ENCODE peak calls at places on chromosomes 1 and 21, in seven cellular contexts. O, A, G, D, Z, K and S are unnamed samples.

GRCh38 chr1:27887215-27888035 is 15.1 kb downstream of the THEMIS2 start:
- DNase-seq in O (no peak), A (no peak), G (no peak), D (no peak), Z (no peak), K (no peak), S (no peak)

GRCh38 chr21:44072111-44072510 is 35.1 kb upstream of the PWP2 start:
- DNase-seq in O (no peak), A (no peak), G (no peak), D (no peak), Z (no peak), K (no peak), S (no peak)

GRCh38 chr1:153957744-153958110 is 685 bp downstream of the CRTC2 start:
- DNase-seq in O (no peak), A (no peak), G (no peak), D (no peak), Z (no peak), K (no peak), S (no peak)

GRCh38 chr1:28663871-28664470 is 4.6 kb upstream of the GMEB1 start:
- DNase-seq in O (no peak), A (no peak), G (no peak), D (no peak), Z (no peak), K (no peak), S (no peak)

GRCh38 chr1:116380499-116381316 is 7.7 kb downstream of the ATP1A1 start:
- DNase-seq in O (peak), A (no peak), G (no peak), D (no peak), Z (no peak), K (no peak), S (no peak)

GRCh38 chr1:25922064-25922632 is 15.9 kb upstream of the STMN1 start:
- DNase-seq in O (no peak), A (no peak), G (no peak), D (no peak), Z (no peak), K (no peak), S (no peak)

GRCh38 chr1:16122916-16123315 is 33.0 kb downstream of the EPHA2 start:
- DNase-seq in O (no peak), A (no peak), G (peak), D (peak), Z (peak), K (no peak), S (no peak)

GRCh38 chr1:201282931-201283829 is at the start of gene PKP1:
- DNase-seq in O (no peak), A (no peak), G (peak), D (no peak), Z (peak), K (no peak), S (no peak)

GRCh38 chr1:45305231-45305630 is 21.5 kb upstream of the HPDL start:
- DNase-seq in O (no peak), A (no peak), G (no peak), D (no peak), Z (no peak), K (no peak), S (no peak)

GRCh38 chr1:96360036-96360795 is 361.4 kb upstream of the PTBP2 start:
- DNase-seq in O (no peak), A (no peak), G (no peak), D (no peak), Z (no peak), K (no peak), S (no peak)

GRCh38 chr21:43758132-43758619 is 17.9 kb downstream of the CSTB start:
- DNase-seq in O (no peak), A (no peak), G (no peak), D (no peak), Z (no peak), K (no peak), S (no peak)

GRCh38 chr21:38927776-38928175 is 122.0 kb downstream of the ETS2 start:
- DNase-seq in O (no peak), A (no peak), G (no peak), D (no peak), Z (no peak), K (no peak), S (no peak)

GRCh38 chr1:110205156-110205555 is 5.0 kb upstream of the KCNC4 start:
- DNase-seq in O (no peak), A (no peak), G (no peak), D (no peak), Z (no peak), K (no peak), S (no peak)

GRCh38 chr1:80673935-80674597 is 1126.7 kb upstream of the ADGRL2 start:
- DNase-seq in O (no peak), A (no peak), G (no peak), D (no peak), Z (no peak), K (no peak), S (no peak)

GRCh38 chr21:38955495-38955894 is 149.8 kb downstream of the ETS2 start:
- DNase-seq in O (no peak), A (peak), G (no peak), D (no peak), Z (no peak), K (no peak), S (no peak)

GRCh38 chr1:18515120-18515667 is 34.5 kb downstream of the KLHDC7A start:
- DNase-seq in O (no peak), A (no peak), G (no peak), D (no peak), Z (no peak), K (no peak), S (no peak)

GRCh38 chr1:22053018-22053860 is 730 bp downstream of the CDC42 start:
- DNase-seq in O (peak), A (peak), G (peak), D (no peak), Z (peak), K (peak), S (no peak)

GRCh38 chr21:44448651-44449131 is 6.6 kb upstream of the LRRC3 start:
- DNase-seq in O (no peak), A (no peak), G (no peak), D (no peak), Z (no peak), K (no peak), S (no peak)

GRCh38 chr1:95742591-95743089 is 508.6 kb downstream of the RWDD3 start:
- DNase-seq in O (no peak), A (no peak), G (no peak), D (no peak), Z (no peak), K (no peak), S (no peak)

GRCh38 chr1:32915766-32916455 is 14.7 kb upstream of the TMEM54 start:
- DNase-seq in O (no peak), A (no peak), G (no peak), D (no peak), Z (no peak), K (no peak), S (no peak)

GRCh38 chr1:154556422-154556821 is 2.0 kb downstream of the UBE2Q1 start:
- DNase-seq in O (no peak), A (peak), G (no peak), D (no peak), Z (no peak), K (no peak), S (no peak)

GRCh38 chr1:32336963-32337675 is 1.1 kb upstream of the MARCKSL1 start:
- DNase-seq in O (no peak), A (peak), G (peak), D (peak), Z (no peak), K (no peak), S (no peak)

GRCh38 chr21:39562791-39563770 is 49.7 kb upstream of the B3GALT5 start:
- DNase-seq in O (no peak), A (no peak), G (no peak), D (no peak), Z (no peak), K (peak), S (no peak)

GRCh38 chr1:247415423-247416361 is at the start of gene NLRP3:
- DNase-seq in O (no peak), A (peak), G (no peak), D (no peak), Z (no peak), K (peak), S (no peak)

GRCh38 chr1:91793189-91793588 is 92.8 kb downstream of the TGFBR3 start:
- DNase-seq in O (no peak), A (no peak), G (no peak), D (no peak), Z (no peak), K (no peak), S (no peak)

GRCh38 chr21:45140346-45140940 is 66.1 kb downstream of the ADARB1 start:
- DNase-seq in O (peak), A (peak), G (peak), D (no peak), Z (peak), K (peak), S (peak)

GRCh38 chr21:46425566-46425965 is 33.1 kb upstream of the DIP2A start:
- DNase-seq in O (no peak), A (no peak), G (peak), D (peak), Z (peak), K (no peak), S (no peak)

GRCh38 chr1:205849619-205850355 is at the start of gene PM20D1:
- DNase-seq in O (peak), A (peak), G (peak), D (peak), Z (peak), K (no peak), S (peak)

GRCh38 chr1:232110281-232111090 is 483.9 kb downstream of the DISC1 start:
- DNase-seq in O (no peak), A (no peak), G (no peak), D (no peak), Z (no peak), K (no peak), S (no peak)